ENCODE peak calls at places on chromosomes 2 and 18, in nine cellular contexts. One of them, this sample, is unnamed.

GRCh38 chr2:134692461-134692860 is 26.3 kb downstream of the TMEM163 start:
- DNase-seq in NCI-H2081: no peak
- DNase-seq in T-helper 2 cell: no peak
- DNase-seq in activated gamma-delta T cell treated with Interleukin-2 at 50 U/mL for 16 hours: no peak
- DNase-seq in NCI-H1930: no peak
- DNase-seq in osteoblast: no peak
- DNase-seq in COR-L47: no peak
- DNase-seq in NCI-H345: no peak
- DNase-seq in NCI-H1105: no peak
- DNase-seq in this sample: no peak

GRCh38 chr18:1483386-1483785 is 578.7 kb downstream of the ADCYAP1 start:
- DNase-seq in activated gamma-delta T cell treated with Interleukin-2 at 50 U/mL for 16 hours: no peak
- DNase-seq in COR-L47: peak; percentile 67
- DNase-seq in NCI-H345: no peak
- DNase-seq in osteoblast: no peak
- DNase-seq in NCI-H1105: no peak
- DNase-seq in T-helper 2 cell: no peak
- DNase-seq in NCI-H1930: no peak
- DNase-seq in NCI-H2081: no peak
- DNase-seq in this sample: no peak

GRCh38 chr2:157593411-157593810 is 35.3 kb downstream of the ACVR1C start:
- DNase-seq in NCI-H345: no peak
- DNase-seq in activated gamma-delta T cell treated with Interleukin-2 at 50 U/mL for 16 hours: no peak
- DNase-seq in osteoblast: no peak
- DNase-seq in NCI-H2081: peak; percentile 9
- DNase-seq in NCI-H1105: no peak
- DNase-seq in COR-L47: no peak
- DNase-seq in T-helper 2 cell: no peak
- DNase-seq in NCI-H1930: no peak
- DNase-seq in this sample: no peak

GRCh38 chr18:22557160-22557941 is 139.6 kb upstream of the CTAGE1 start:
- DNase-seq in T-helper 2 cell: no peak
- DNase-seq in COR-L47: no peak
- DNase-seq in NCI-H2081: no peak
- DNase-seq in NCI-H1930: no peak
- DNase-seq in NCI-H1105: no peak
- DNase-seq in osteoblast: peak; percentile 49
- DNase-seq in activated gamma-delta T cell treated with Interleukin-2 at 50 U/mL for 16 hours: no peak
- DNase-seq in NCI-H345: no peak
- DNase-seq in this sample: no peak

GRCh38 chr2:215933141-215933540 is 80.2 kb downstream of the MREG start:
- DNase-seq in activated gamma-delta T cell treated with Interleukin-2 at 50 U/mL for 16 hours: no peak
- DNase-seq in osteoblast: no peak
- DNase-seq in T-helper 2 cell: no peak
- DNase-seq in NCI-H2081: no peak
- DNase-seq in NCI-H1930: no peak
- DNase-seq in NCI-H1105: no peak
- DNase-seq in NCI-H345: no peak
- DNase-seq in COR-L47: no peak
- DNase-seq in this sample: no peak

GRCh38 chr18:58593930-58594329 is 35.0 kb downstream of the ALPK2 start:
- DNase-seq in osteoblast: peak; percentile 72
- DNase-seq in activated gamma-delta T cell treated with Interleukin-2 at 50 U/mL for 16 hours: no peak
- DNase-seq in COR-L47: no peak
- DNase-seq in NCI-H1930: no peak
- DNase-seq in T-helper 2 cell: no peak
- DNase-seq in NCI-H2081: no peak
- DNase-seq in NCI-H1105: no peak
- DNase-seq in NCI-H345: no peak
- DNase-seq in this sample: no peak

GRCh38 chr2:57842531-57842930 is 204.1 kb upstream of the VRK2 start:
- DNase-seq in COR-L47: no peak
- DNase-seq in NCI-H1105: no peak
- DNase-seq in NCI-H345: no peak
- DNase-seq in osteoblast: no peak
- DNase-seq in NCI-H1930: no peak
- DNase-seq in T-helper 2 cell: no peak
- DNase-seq in NCI-H2081: no peak
- DNase-seq in activated gamma-delta T cell treated with Interleukin-2 at 50 U/mL for 16 hours: no peak
- DNase-seq in this sample: no peak

GRCh38 chr2:6977095-6977777 is 60.0 kb downstream of the RNF144A start:
- DNase-seq in COR-L47: peak; percentile 44
- DNase-seq in NCI-H345: no peak
- DNase-seq in NCI-H1105: no peak
- DNase-seq in T-helper 2 cell: no peak
- DNase-seq in NCI-H1930: no peak
- DNase-seq in NCI-H2081: peak; percentile 75
- DNase-seq in osteoblast: no peak
- DNase-seq in activated gamma-delta T cell treated with Interleukin-2 at 50 U/mL for 16 hours: no peak
- DNase-seq in this sample: no peak

GRCh38 chr2:41610501-41611242 is 437.1 kb upstream of the PKDCC start:
- DNase-seq in NCI-H1930: no peak
- DNase-seq in COR-L47: no peak
- DNase-seq in activated gamma-delta T cell treated with Interleukin-2 at 50 U/mL for 16 hours: no peak
- DNase-seq in NCI-H1105: no peak
- DNase-seq in NCI-H2081: no peak
- DNase-seq in T-helper 2 cell: no peak
- DNase-seq in NCI-H345: no peak
- DNase-seq in osteoblast: peak; percentile 47
- DNase-seq in this sample: no peak

This sample was measured in NCI-H1436.